ENCODE peak calls at places on chromosomes 11 and 22, in nine cellular contexts. D is Calu3, O is tibial nerve, B is ACHN, Y is hypothalamus, L is CD14-positive monocyte, G is hepatocyte, A is stomach, H is non-pigmented ciliary epithelial cell. R is an unnamed sample.

GRCh38 chr11:1573847-1574255 is 1.8 kb upstream of the DUSP8 start:
- DNase-seq in D (peak; percentile 81), H (no peak), Y (no peak), G (no peak), B (no peak), O (no peak), A (peak; percentile 87), L (no peak), R (peak; percentile 63)

GRCh38 chr11:81495699-81496292 is 1237.9 kb downstream of the FAM181B start:
- DNase-seq in D (no peak), B (no peak), G (no peak), H (no peak), Y (no peak), O (no peak), L (no peak), A (no peak), R (no peak)

GRCh38 chr22:45731041-45731797 is 59.6 kb downstream of the ATXN10 start:
- DNase-seq in Y (no peak), L (no peak), G (no peak), D (no peak), H (no peak), O (no peak), A (no peak), B (peak; percentile 71), R (no peak)

GRCh38 chr11:132238331-132238730 is 867.9 kb downstream of the NTM start:
- DNase-seq in G (no peak), B (no peak), D (no peak), O (no peak), L (no peak), Y (no peak), H (no peak), A (no peak), R (no peak)

GRCh38 chr22:25804676-25805075 is 62.7 kb downstream of the MYO18B start:
- DNase-seq in O (no peak), Y (no peak), D (no peak), L (no peak), G (no peak), B (no peak), A (no peak), H (no peak), R (no peak)

GRCh38 chr11:75105462-75105925 is 8.8 kb upstream of the OR2AT4 start:
- DNase-seq in D (no peak), A (no peak), B (no peak), G (peak; percentile 16), H (no peak), Y (no peak), O (no peak), L (no peak), R (no peak)

GRCh38 chr11:72012897-72013721 is 14.4 kb downstream of the IL18BP start:
- DNase-seq in B (no peak), Y (no peak), G (no peak), D (no peak), A (peak; percentile 85), O (peak; percentile 52), L (no peak), H (no peak), R (no peak)

GRCh38 chr11:85118151-85118550 is 509.0 kb downstream of the DLG2 start:
- DNase-seq in A (no peak), G (no peak), D (no peak), L (no peak), B (no peak), O (no peak), H (no peak), Y (no peak), R (no peak)

GRCh38 chr11:104856607-104857006 is 41.7 kb downstream of the CASP12 start:
- DNase-seq in O (no peak), G (no peak), H (no peak), A (no peak), D (no peak), B (no peak), L (no peak), Y (no peak), R (no peak)

R was measured in LoVo.